ENCODE peak calls at places on chromosomes 6 and 20, in ten cellular contexts. One of them, this sample, is unnamed.

GRCh38 chr6:105207524-105208269 is 27.9 kb upstream of the POPDC3 start:
- DNase-seq in A549: peak; percentile 12
- DNase-seq in progenitor cell of endocrine pancreas: no peak
- DNase-seq in B cell: no peak
- DNase-seq in tibial nerve: no peak
- DNase-seq in left lung: no peak
- DNase-seq in foreskin fibroblast: peak; percentile 61
- DNase-seq in omental fat pad: no peak
- DNase-seq in HCT116: no peak
- DNase-seq in RWPE2: no peak
- DNase-seq in this sample: no peak

GRCh38 chr6:20630136-20630535 is 95.9 kb downstream of the CDKAL1 start:
- DNase-seq in A549: no peak
- DNase-seq in progenitor cell of endocrine pancreas: no peak
- DNase-seq in B cell: no peak
- DNase-seq in tibial nerve: no peak
- DNase-seq in left lung: no peak
- DNase-seq in foreskin fibroblast: no peak
- DNase-seq in omental fat pad: no peak
- DNase-seq in HCT116: no peak
- DNase-seq in RWPE2: no peak
- DNase-seq in this sample: no peak

GRCh38 chr6:14983599-14984296 is 262.1 kb upstream of the JARID2 start:
- DNase-seq in A549: no peak
- DNase-seq in progenitor cell of endocrine pancreas: no peak
- DNase-seq in B cell: no peak
- DNase-seq in tibial nerve: no peak
- DNase-seq in left lung: no peak
- DNase-seq in foreskin fibroblast: peak; percentile 23
- DNase-seq in omental fat pad: no peak
- DNase-seq in HCT116: no peak
- DNase-seq in RWPE2: no peak
- DNase-seq in this sample: no peak

GRCh38 chr6:127515234-127515793 is 3.8 kb downstream of the MTCL3 start:
- DNase-seq in A549: no peak
- DNase-seq in progenitor cell of endocrine pancreas: peak; percentile 12
- DNase-seq in B cell: no peak
- DNase-seq in tibial nerve: no peak
- DNase-seq in left lung: no peak
- DNase-seq in foreskin fibroblast: peak; percentile 68
- DNase-seq in omental fat pad: no peak
- DNase-seq in HCT116: no peak
- DNase-seq in RWPE2: no peak
- DNase-seq in this sample: peak; percentile 2

GRCh38 chr20:15220778-15221565 is 883.6 kb upstream of the FLRT3 start:
- DNase-seq in A549: no peak
- DNase-seq in progenitor cell of endocrine pancreas: no peak
- DNase-seq in B cell: no peak
- DNase-seq in tibial nerve: no peak
- DNase-seq in left lung: no peak
- DNase-seq in foreskin fibroblast: peak; percentile 65
- DNase-seq in omental fat pad: no peak
- DNase-seq in HCT116: no peak
- DNase-seq in RWPE2: no peak
- DNase-seq in this sample: no peak

GRCh38 chr6:16324622-16325225 is 86.3 kb downstream of the GMPR start:
- DNase-seq in A549: no peak
- DNase-seq in progenitor cell of endocrine pancreas: no peak
- DNase-seq in B cell: no peak
- DNase-seq in tibial nerve: no peak
- DNase-seq in left lung: no peak
- DNase-seq in foreskin fibroblast: peak; percentile 28
- DNase-seq in omental fat pad: no peak
- DNase-seq in HCT116: no peak
- DNase-seq in RWPE2: no peak
- DNase-seq in this sample: no peak

GRCh38 chr6:155033021-155033801 is 38.1 kb downstream of the TIAM2 start:
- DNase-seq in A549: no peak
- DNase-seq in progenitor cell of endocrine pancreas: no peak
- DNase-seq in B cell: no peak
- DNase-seq in tibial nerve: no peak
- DNase-seq in left lung: no peak
- DNase-seq in foreskin fibroblast: no peak
- DNase-seq in omental fat pad: no peak
- DNase-seq in HCT116: no peak
- DNase-seq in RWPE2: no peak
- DNase-seq in this sample: no peak

GRCh38 chr6:29685718-29686326 is 4.9 kb upstream of the ZFP57 start:
- DNase-seq in A549: no peak
- DNase-seq in progenitor cell of endocrine pancreas: no peak
- DNase-seq in B cell: no peak
- DNase-seq in tibial nerve: no peak
- DNase-seq in left lung: no peak
- DNase-seq in foreskin fibroblast: no peak
- DNase-seq in omental fat pad: no peak
- DNase-seq in HCT116: no peak
- DNase-seq in RWPE2: no peak
- DNase-seq in this sample: no peak

GRCh38 chr20:63941282-63942060 is 14.7 kb downstream of the UCKL1 start:
- DNase-seq in A549: peak; percentile 58
- DNase-seq in progenitor cell of endocrine pancreas: no peak
- DNase-seq in B cell: peak; percentile 55
- DNase-seq in tibial nerve: no peak
- DNase-seq in left lung: peak; percentile 76
- DNase-seq in foreskin fibroblast: peak; percentile 38
- DNase-seq in omental fat pad: no peak
- DNase-seq in HCT116: no peak
- DNase-seq in RWPE2: peak; percentile 100
- DNase-seq in this sample: no peak

GRCh38 chr20:33576432-33576883 is 85.7 kb upstream of the C20orf144 start:
- DNase-seq in A549: peak; percentile 12
- DNase-seq in progenitor cell of endocrine pancreas: no peak
- DNase-seq in B cell: no peak
- DNase-seq in tibial nerve: no peak
- DNase-seq in left lung: no peak
- DNase-seq in foreskin fibroblast: peak; percentile 18
- DNase-seq in omental fat pad: no peak
- DNase-seq in HCT116: no peak
- DNase-seq in RWPE2: no peak
- DNase-seq in this sample: no peak

DNA sequence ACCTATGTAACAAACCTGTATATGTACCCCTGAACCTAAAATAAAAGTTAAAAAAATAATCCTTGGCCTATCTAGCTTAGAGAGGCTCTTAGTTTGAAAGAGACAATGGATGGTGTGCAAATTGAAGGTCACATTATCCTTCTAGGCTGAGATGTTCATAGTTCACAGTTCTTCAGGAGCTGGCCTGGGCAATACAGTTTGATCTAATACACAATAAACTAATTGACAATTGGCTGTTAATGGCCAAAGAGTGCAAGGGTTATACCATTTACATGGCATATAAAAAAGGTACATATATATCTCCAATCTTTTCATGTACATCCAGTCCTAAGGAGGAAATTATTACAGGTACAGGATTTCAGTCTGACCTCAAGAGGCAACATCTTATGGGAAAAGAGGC is 117.4 kb upstream of the NEDD9 start:
- DNase-seq in A549: no peak
- DNase-seq in progenitor cell of endocrine pancreas: no peak
- DNase-seq in B cell: no peak
- DNase-seq in tibial nerve: no peak
- DNase-seq in left lung: no peak
- DNase-seq in foreskin fibroblast: no peak
- DNase-seq in omental fat pad: no peak
- DNase-seq in HCT116: no peak
- DNase-seq in RWPE2: no peak
- DNase-seq in this sample: no peak
- TF ChIP-seq CTCF in A549: no peak
- TF ChIP-seq CTCF in progenitor cell of endocrine pancreas: no peak
- TF ChIP-seq CTCF in B cell: no peak
- TF ChIP-seq CTCF in tibial nerve: no peak
- TF ChIP-seq CTCF in left lung: no peak
- TF ChIP-seq CTCF in foreskin fibroblast: no peak
- TF ChIP-seq CTCF in omental fat pad: no peak
- TF ChIP-seq CTCF in HCT116: no peak
- TF ChIP-seq CTCF in RWPE2: no peak
- TF ChIP-seq CTCF in this sample: no peak

GRCh38 chr6:128520436-128521301 is at the start of gene PTPRK:
- DNase-seq in A549: peak; percentile 87
- DNase-seq in progenitor cell of endocrine pancreas: peak; percentile 92
- DNase-seq in B cell: no peak
- DNase-seq in tibial nerve: peak; percentile 82
- DNase-seq in left lung: peak; percentile 91
- DNase-seq in foreskin fibroblast: peak; percentile 98
- DNase-seq in omental fat pad: peak; percentile 50
- DNase-seq in HCT116: peak; percentile 76
- DNase-seq in RWPE2: peak; percentile 91
- DNase-seq in this sample: peak; percentile 89

GRCh38 chr6:128521302-128521632 is 868 bp upstream of the PTPRK start:
- DNase-seq in A549: no peak
- DNase-seq in progenitor cell of endocrine pancreas: no peak
- DNase-seq in B cell: no peak
- DNase-seq in tibial nerve: no peak
- DNase-seq in left lung: no peak
- DNase-seq in foreskin fibroblast: peak; percentile 76
- DNase-seq in omental fat pad: no peak
- DNase-seq in HCT116: no peak
- DNase-seq in RWPE2: no peak
- DNase-seq in this sample: no peak

GRCh38 chr6:128518531-128519131 is 1.8 kb downstream of the PTPRK start:
- DNase-seq in A549: no peak
- DNase-seq in progenitor cell of endocrine pancreas: no peak
- DNase-seq in B cell: no peak
- DNase-seq in tibial nerve: no peak
- DNase-seq in left lung: no peak
- DNase-seq in foreskin fibroblast: no peak
- DNase-seq in omental fat pad: no peak
- DNase-seq in HCT116: no peak
- DNase-seq in RWPE2: no peak
- DNase-seq in this sample: no peak

GRCh38 chr6:128519132-128519930 is 1.1 kb downstream of the PTPRK start:
- DNase-seq in A549: peak; percentile 54
- DNase-seq in progenitor cell of endocrine pancreas: peak; percentile 28
- DNase-seq in B cell: no peak
- DNase-seq in tibial nerve: no peak
- DNase-seq in left lung: peak; percentile 42
- DNase-seq in foreskin fibroblast: peak; percentile 69
- DNase-seq in omental fat pad: no peak
- DNase-seq in HCT116: no peak
- DNase-seq in RWPE2: peak; percentile 49
- DNase-seq in this sample: peak; percentile 30

DNA sequence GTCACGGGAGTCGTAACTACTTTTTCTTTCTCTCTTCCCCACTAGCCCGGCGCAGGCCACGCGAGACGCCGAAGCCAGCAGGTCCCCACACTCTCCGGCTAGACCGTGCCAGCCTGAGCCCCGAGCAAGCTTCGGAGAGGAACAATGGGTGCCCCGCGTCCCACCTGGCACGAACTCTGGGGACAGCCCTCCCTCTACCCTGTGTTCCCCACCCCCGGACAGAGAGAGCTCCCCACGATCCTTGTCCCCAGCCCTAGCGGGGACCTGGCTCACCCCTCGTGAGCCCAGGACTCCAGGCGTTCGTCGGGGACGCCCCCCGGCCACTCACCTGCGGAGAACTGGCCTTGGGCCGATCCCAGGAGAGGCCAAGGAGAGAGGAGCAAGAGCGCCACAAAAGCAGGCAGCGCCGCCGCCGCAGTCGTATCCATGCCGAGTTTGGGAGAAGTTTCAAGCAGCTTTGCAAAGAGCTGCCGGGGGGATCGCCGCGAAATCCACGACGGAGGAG is 416 bp downstream of the PTPRK start:
- DNase-seq in A549: peak; percentile 25
- DNase-seq in progenitor cell of endocrine pancreas: peak; percentile 52
- DNase-seq in B cell: no peak
- DNase-seq in tibial nerve: peak; percentile 20
- DNase-seq in left lung: peak; percentile 37
- DNase-seq in foreskin fibroblast: peak; percentile 59
- DNase-seq in omental fat pad: peak; percentile 24
- DNase-seq in HCT116: no peak
- DNase-seq in RWPE2: peak; percentile 59
- DNase-seq in this sample: no peak
- TF ChIP-seq CTCF in A549: no peak
- TF ChIP-seq CTCF in progenitor cell of endocrine pancreas: no peak
- TF ChIP-seq CTCF in B cell: no peak
- TF ChIP-seq CTCF in tibial nerve: no peak
- TF ChIP-seq CTCF in left lung: no peak
- TF ChIP-seq CTCF in foreskin fibroblast: no peak
- TF ChIP-seq CTCF in omental fat pad: no peak
- TF ChIP-seq CTCF in HCT116: no peak
- TF ChIP-seq CTCF in RWPE2: no peak
- TF ChIP-seq CTCF in this sample: no peak

GRCh38 chr6:2791124-2792050 is 26.2 kb downstream of the WRNIP1 start:
- DNase-seq in A549: peak; percentile 79
- DNase-seq in progenitor cell of endocrine pancreas: peak; percentile 43
- DNase-seq in B cell: peak; percentile 65
- DNase-seq in tibial nerve: peak; percentile 73
- DNase-seq in left lung: peak; percentile 73
- DNase-seq in foreskin fibroblast: peak; percentile 91
- DNase-seq in omental fat pad: no peak
- DNase-seq in HCT116: peak; percentile 75
- DNase-seq in RWPE2: no peak
- DNase-seq in this sample: peak; percentile 51
- TF ChIP-seq CTCF in A549: peak; percentile 84
- TF ChIP-seq CTCF in progenitor cell of endocrine pancreas: peak; percentile 83
- TF ChIP-seq CTCF in B cell: peak; percentile 82
- TF ChIP-seq CTCF in tibial nerve: peak; percentile 85
- TF ChIP-seq CTCF in left lung: peak; percentile 72
- TF ChIP-seq CTCF in foreskin fibroblast: peak; percentile 73
- TF ChIP-seq CTCF in omental fat pad: no peak
- TF ChIP-seq CTCF in HCT116: peak; percentile 86
- TF ChIP-seq CTCF in RWPE2: peak; percentile 87
- TF ChIP-seq CTCF in this sample: peak; percentile 84

DNA sequence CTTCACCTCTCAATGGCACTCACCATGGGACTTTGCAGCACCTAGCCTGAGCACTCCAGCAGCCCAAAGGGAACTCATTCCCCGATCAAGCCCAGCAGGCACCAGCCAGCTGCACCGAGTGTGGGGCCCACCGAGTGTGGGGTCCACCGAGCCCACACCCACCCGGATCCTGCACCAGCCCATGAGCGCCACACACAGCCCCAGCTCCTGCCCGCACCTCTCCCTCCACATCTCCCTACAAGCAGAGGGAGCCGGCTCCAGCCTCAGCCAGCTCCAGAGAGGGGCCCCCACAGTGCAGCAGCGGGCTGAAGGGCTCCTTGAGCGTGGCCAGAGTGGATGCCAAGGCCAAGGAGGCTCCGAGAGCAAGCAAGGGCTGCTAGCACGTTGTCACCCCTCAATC is 1182.4 kb downstream of the HACE1 start:
- DNase-seq in A549: no peak
- DNase-seq in progenitor cell of endocrine pancreas: no peak
- DNase-seq in B cell: no peak
- DNase-seq in tibial nerve: no peak
- DNase-seq in left lung: no peak
- DNase-seq in foreskin fibroblast: no peak
- DNase-seq in omental fat pad: no peak
- DNase-seq in HCT116: no peak
- DNase-seq in RWPE2: peak; percentile 36
- DNase-seq in this sample: no peak
- TF ChIP-seq CTCF in A549: no peak
- TF ChIP-seq CTCF in progenitor cell of endocrine pancreas: no peak
- TF ChIP-seq CTCF in B cell: no peak
- TF ChIP-seq CTCF in tibial nerve: no peak
- TF ChIP-seq CTCF in left lung: no peak
- TF ChIP-seq CTCF in foreskin fibroblast: no peak
- TF ChIP-seq CTCF in omental fat pad: no peak
- TF ChIP-seq CTCF in HCT116: no peak
- TF ChIP-seq CTCF in RWPE2: no peak
- TF ChIP-seq CTCF in this sample: no peak

This sample was measured in neural crest cell.